ENCODE peak calls at places on chromosomes 7 and 10, in five cellular contexts. R, C, Z, A and W are unnamed samples.

GRCh38 chr10:24873281-24873683 is 79.1 kb downstream of the PRTFDC1 start:
- DNase-seq in R (peak; percentile 27), C (no peak), Z (peak; percentile 97), A (no peak), W (no peak)

GRCh38 chr7:71311576-71311975 is 179.6 kb downstream of the GALNT17 start:
- DNase-seq in R (no peak), C (no peak), Z (no peak), A (no peak), W (no peak)

GRCh38 chr7:126570845-126571244 is 681.9 kb downstream of the GRM8 start:
- DNase-seq in R (no peak), C (no peak), Z (peak; percentile 2), A (no peak), W (no peak)

GRCh38 chr7:105036217-105037168 is 22.5 kb downstream of the KMT2E start:
- DNase-seq in R (no peak), C (no peak), Z (no peak), A (no peak), W (no peak)

GRCh38 chr10:76649723-76650127 is 987.9 kb downstream of the KCNMA1 start:
- DNase-seq in R (no peak), C (no peak), Z (peak; percentile 75), A (no peak), W (no peak)

GRCh38 chr7:152072451-152072850 is 47.0 kb downstream of the GALNT11 start:
- DNase-seq in R (no peak), C (no peak), Z (no peak), A (no peak), W (no peak)

GRCh38 chr10:12241810-12242529 is 46.0 kb downstream of the CDC123 start:
- DNase-seq in R (no peak), C (no peak), Z (peak; percentile 35), A (no peak), W (no peak)

GRCh38 chr10:16393271-16393858 is 43.4 kb upstream of the PTER start:
- DNase-seq in R (no peak), C (no peak), Z (no peak), A (no peak), W (no peak)

GRCh38 chr7:155345490-155345889 is 47.8 kb downstream of the INSIG1 start:
- DNase-seq in R (no peak), C (no peak), Z (no peak), A (no peak), W (no peak)

GRCh38 chr7:35584990-35585389 is 109.9 kb downstream of the HERPUD2 start:
- DNase-seq in R (no peak), C (no peak), Z (no peak), A (no peak), W (no peak)

GRCh38 chr7:30906520-30907240 is 5.0 kb upstream of the AQP1 start:
- DNase-seq in R (no peak), C (no peak), Z (peak; percentile 58), A (no peak), W (no peak)

GRCh38 chr10:119003572-119004289 is 25.8 kb upstream of the NANOS1 start:
- DNase-seq in R (no peak), C (no peak), Z (no peak), A (no peak), W (no peak)

GRCh38 chr7:131219277-131220041 is 108.2 kb upstream of the MKLN1 start:
- DNase-seq in R (no peak), C (no peak), Z (no peak), A (peak; percentile 67), W (no peak)

GRCh38 chr10:66246177-66246576 is 679.7 kb upstream of the LRRTM3 start:
- DNase-seq in R (no peak), C (no peak), Z (no peak), A (no peak), W (no peak)

GRCh38 chr7:41244246-41244645 is 458.6 kb downstream of the INHBA start:
- DNase-seq in R (no peak), C (no peak), Z (peak; percentile 83), A (no peak), W (no peak)

GRCh38 chr10:45463244-45464116 is 89.5 kb downstream of the ALOX5 start:
- DNase-seq in R (no peak), C (no peak), Z (peak; percentile 45), A (no peak), W (no peak)

GRCh38 chr7:19118896-19119301 is 1.5 kb upstream of the TWIST1 start:
- DNase-seq in R (peak; percentile 63), C (peak; percentile 6), Z (no peak), A (peak; percentile 76), W (peak; percentile 54)

DNA sequence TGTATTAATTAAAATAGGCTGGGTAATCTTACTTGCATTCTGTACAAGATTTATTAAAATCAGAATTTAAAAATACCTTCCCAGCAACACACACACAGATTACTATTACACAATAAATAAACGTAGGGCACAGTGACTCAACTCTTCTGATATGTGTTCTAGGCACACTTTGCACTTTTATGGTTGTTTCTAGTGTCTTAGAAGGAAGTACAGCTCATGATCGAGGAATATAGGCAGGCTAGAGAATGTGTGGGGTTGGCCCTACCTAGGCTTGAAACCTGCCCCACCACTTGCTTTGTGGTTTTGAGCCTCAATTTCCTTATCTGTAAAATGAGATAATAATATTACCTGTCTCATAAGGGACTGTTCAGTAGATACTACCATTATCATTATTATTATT is 30.5 kb downstream of the ARMC3 start:
- DNase-seq in R (no peak), C (no peak), Z (peak; percentile 30), A (no peak), W (no peak)
- TF ChIP-seq CTCF in R (no peak), C (no peak), Z (no peak), A (no peak), W (no peak)

DNA sequence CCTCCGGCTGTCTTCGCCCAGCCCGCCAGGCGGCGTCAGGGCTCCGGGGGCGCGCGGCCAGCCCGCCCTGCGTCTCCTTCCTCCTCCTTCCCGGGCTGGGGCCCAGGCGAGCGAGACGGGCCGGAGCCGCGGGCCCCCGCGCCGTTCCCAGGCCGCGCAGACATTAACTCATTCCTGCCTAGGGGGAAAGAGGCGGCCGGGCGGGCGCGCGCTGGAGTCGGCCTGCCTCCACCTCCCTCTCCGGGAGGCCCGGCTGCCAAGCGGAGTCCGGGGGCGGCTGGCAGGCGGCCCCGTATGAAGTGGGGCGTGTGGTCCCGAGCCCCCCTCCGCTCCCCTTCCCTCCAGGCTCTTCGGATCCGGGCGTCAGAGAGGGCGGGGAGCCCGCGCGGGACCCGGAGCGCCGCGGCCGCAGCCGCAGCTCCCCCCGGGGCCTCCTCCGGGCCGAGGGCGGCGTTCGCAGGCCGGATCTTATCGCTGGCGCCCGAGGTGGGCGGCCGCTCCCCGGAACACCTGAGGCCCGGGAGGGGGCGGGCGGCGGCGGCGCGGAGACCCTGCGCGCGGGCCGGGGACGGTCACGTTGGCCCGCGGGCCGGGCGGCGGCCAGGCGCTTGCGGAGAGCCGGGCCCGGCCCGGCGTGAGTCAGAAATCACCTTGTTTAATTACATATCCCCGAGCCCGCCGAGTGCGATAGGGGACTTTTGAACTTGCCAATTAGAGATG is 43.1 kb downstream of the LDB3 start:
- DNase-seq in R (peak; percentile 89), C (peak; percentile 77), Z (peak; percentile 87), A (peak; percentile 89), W (peak; percentile 87)
- TF ChIP-seq CTCF in R (peak; percentile 76), C (peak; percentile 84), Z (peak; percentile 75), A (peak; percentile 91), W (peak; percentile 74)

DNA sequence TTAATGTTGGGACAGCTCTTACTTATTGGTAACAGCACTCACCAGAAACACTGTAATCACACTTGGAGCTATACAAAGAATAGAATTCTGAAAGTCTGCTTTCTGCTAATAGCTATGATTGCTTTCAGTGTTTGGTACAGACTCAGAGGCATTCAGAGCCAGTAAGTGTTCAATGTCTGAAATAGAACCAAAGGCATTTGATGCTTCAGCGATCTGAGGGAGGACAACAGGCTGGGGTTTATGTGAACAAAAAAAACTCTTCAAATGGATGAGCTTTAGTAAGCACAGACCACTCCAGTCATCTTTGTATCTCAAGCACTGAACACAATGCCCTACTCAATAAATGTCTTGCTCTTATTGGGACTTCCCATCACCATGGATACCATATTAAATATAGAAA is 322.8 kb upstream of the GRM3 start:
- DNase-seq in R (no peak), C (no peak), Z (no peak), A (no peak), W (no peak)
- TF ChIP-seq CTCF in R (no peak), C (no peak), Z (no peak), A (no peak), W (no peak)

GRCh38 chr7:97418312-97418711 is 300.8 kb downstream of the SDHAF3 start:
- DNase-seq in R (no peak), C (no peak), Z (no peak), A (peak; percentile 39), W (no peak)
- TF ChIP-seq CTCF in R (no peak), C (no peak), Z (no peak), A (peak; percentile 52), W (no peak)

DNA sequence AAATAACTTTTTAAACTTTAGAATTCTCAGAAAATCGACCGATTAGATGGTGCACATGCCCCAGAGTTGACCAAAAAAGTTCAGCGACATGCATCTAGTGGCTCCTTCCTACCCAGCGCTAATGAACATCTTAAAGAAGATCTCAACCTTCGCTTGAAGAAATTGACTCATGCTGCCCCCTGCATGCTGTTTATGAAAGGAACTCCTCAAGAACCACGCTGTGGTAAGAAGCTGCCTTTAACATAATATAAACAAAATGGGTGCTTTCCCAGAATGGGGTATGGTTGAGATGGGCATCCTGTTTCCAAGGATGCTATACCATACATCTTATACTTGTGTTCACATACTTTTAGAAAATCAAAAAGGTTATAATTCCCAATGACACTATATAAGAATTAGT is 24.6 kb downstream of the GLRX3 start:
- DNase-seq in R (no peak), C (no peak), Z (peak; percentile 7), A (no peak), W (no peak)
- TF ChIP-seq CTCF in R (no peak), C (peak; percentile 23), Z (no peak), A (peak; percentile 47), W (no peak)

GRCh38 chr7:86647340-86648094 is 3.8 kb downstream of the GRM3 start:
- DNase-seq in R (no peak), C (no peak), Z (no peak), A (no peak), W (no peak)
- TF ChIP-seq CTCF in R (no peak), C (no peak), Z (no peak), A (no peak), W (no peak)

GRCh38 chr7:100053201-100053600 is 3.6 kb downstream of the ZSCAN21 start:
- DNase-seq in R (peak; percentile 24), C (no peak), Z (peak; percentile 57), A (no peak), W (no peak)
- TF ChIP-seq CTCF in R (no peak), C (peak; percentile 63), Z (peak; percentile 11), A (peak; percentile 45), W (no peak)

GRCh38 chr10:106679314-106679713 is 485.2 kb downstream of the SORCS1 start:
- DNase-seq in R (no peak), C (no peak), Z (no peak), A (no peak), W (no peak)

GRCh38 chr10:106680061-106680460 is 484.4 kb downstream of the SORCS1 start:
- DNase-seq in R (no peak), C (no peak), Z (no peak), A (no peak), W (no peak)

DNA sequence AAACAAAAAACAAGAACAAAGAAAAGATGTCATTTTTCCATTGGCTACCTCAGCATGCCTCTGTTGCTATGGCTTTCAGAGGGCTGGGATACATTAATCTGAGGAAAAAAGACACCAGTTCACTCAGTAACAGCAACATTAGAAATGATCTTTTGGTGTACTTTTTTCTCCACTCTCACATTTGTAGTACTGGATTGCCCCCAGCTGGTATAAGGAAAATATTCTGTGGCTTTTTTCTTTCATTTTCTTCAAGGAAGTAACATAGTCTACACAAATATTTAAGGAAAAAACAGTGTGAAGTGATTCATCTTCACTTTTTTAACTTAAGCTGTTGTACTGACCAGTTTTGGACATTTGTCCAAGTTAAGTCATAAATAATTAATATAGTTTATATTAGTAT is 482.3 kb downstream of the SORCS1 start:
- DNase-seq in R (no peak), C (no peak), Z (no peak), A (no peak), W (no peak)
- TF ChIP-seq CTCF in R (no peak), C (no peak), Z (no peak), A (no peak), W (no peak)